ENCODE peak calls at places on chromosomes 13 and 19, in nine cellular contexts. One of them, this sample, is unnamed.

GRCh38 chr13:51806571-51806970 is 2.6 kb upstream of the DHRS12 start:
- DNase-seq in transverse colon: no peak
- DNase-seq in brain microvascular endothelial cell: peak; percentile 28
- DNase-seq in tibial nerve: no peak
- DNase-seq in adrenal gland: peak; percentile 52
- DNase-seq in DND-41: no peak
- DNase-seq in pancreas: peak; percentile 87
- DNase-seq in tibial artery: no peak
- DNase-seq in astrocyte: peak; percentile 33
- DNase-seq in this sample: no peak

GRCh38 chr13:97411894-97412460 is 22.0 kb upstream of the RAP2A start:
- DNase-seq in transverse colon: no peak
- DNase-seq in brain microvascular endothelial cell: no peak
- DNase-seq in tibial nerve: no peak
- DNase-seq in adrenal gland: no peak
- DNase-seq in DND-41: no peak
- DNase-seq in pancreas: no peak
- DNase-seq in tibial artery: no peak
- DNase-seq in astrocyte: no peak
- DNase-seq in this sample: no peak

GRCh38 chr19:30780456-30780855 is 408.3 kb downstream of the ZNF536 start:
- DNase-seq in transverse colon: no peak
- DNase-seq in brain microvascular endothelial cell: no peak
- DNase-seq in tibial nerve: no peak
- DNase-seq in adrenal gland: no peak
- DNase-seq in DND-41: no peak
- DNase-seq in pancreas: no peak
- DNase-seq in tibial artery: no peak
- DNase-seq in astrocyte: no peak
- DNase-seq in this sample: no peak

GRCh38 chr13:108533842-108534241 is 95.6 kb upstream of the MYO16 start:
- DNase-seq in transverse colon: no peak
- DNase-seq in brain microvascular endothelial cell: no peak
- DNase-seq in tibial nerve: no peak
- DNase-seq in adrenal gland: no peak
- DNase-seq in DND-41: no peak
- DNase-seq in pancreas: no peak
- DNase-seq in tibial artery: no peak
- DNase-seq in astrocyte: no peak
- DNase-seq in this sample: no peak

GRCh38 chr13:24340608-24340955 is 31.2 kb downstream of the C1QTNF9 start:
- DNase-seq in transverse colon: no peak
- DNase-seq in brain microvascular endothelial cell: no peak
- DNase-seq in tibial nerve: no peak
- DNase-seq in adrenal gland: no peak
- DNase-seq in DND-41: no peak
- DNase-seq in pancreas: no peak
- DNase-seq in tibial artery: peak; percentile 44
- DNase-seq in astrocyte: no peak
- DNase-seq in this sample: no peak

GRCh38 chr13:66933994-66934393 is 296.1 kb downstream of the PCDH9 start:
- DNase-seq in transverse colon: no peak
- DNase-seq in brain microvascular endothelial cell: peak; percentile 86
- DNase-seq in tibial nerve: no peak
- DNase-seq in adrenal gland: no peak
- DNase-seq in DND-41: no peak
- DNase-seq in pancreas: no peak
- DNase-seq in tibial artery: no peak
- DNase-seq in astrocyte: peak; percentile 93
- DNase-seq in this sample: no peak

GRCh38 chr13:106417467-106418110 is 117.9 kb downstream of the EFNB2 start:
- DNase-seq in transverse colon: no peak
- DNase-seq in brain microvascular endothelial cell: no peak
- DNase-seq in tibial nerve: no peak
- DNase-seq in adrenal gland: no peak
- DNase-seq in DND-41: no peak
- DNase-seq in pancreas: no peak
- DNase-seq in tibial artery: no peak
- DNase-seq in astrocyte: no peak
- DNase-seq in this sample: no peak

GRCh38 chr19:57850553-57851017 is 926 bp downstream of the ZNF587 start:
- DNase-seq in transverse colon: peak; percentile 75
- DNase-seq in brain microvascular endothelial cell: peak; percentile 23
- DNase-seq in tibial nerve: no peak
- DNase-seq in adrenal gland: no peak
- DNase-seq in DND-41: peak; percentile 16
- DNase-seq in pancreas: no peak
- DNase-seq in tibial artery: no peak
- DNase-seq in astrocyte: peak; percentile 76
- DNase-seq in this sample: no peak

GRCh38 chr13:43058318-43058674 is 34.9 kb downstream of the DNAJC15 start:
- DNase-seq in transverse colon: peak; percentile 60
- DNase-seq in brain microvascular endothelial cell: peak; percentile 81
- DNase-seq in tibial nerve: no peak
- DNase-seq in adrenal gland: peak; percentile 43
- DNase-seq in DND-41: no peak
- DNase-seq in pancreas: no peak
- DNase-seq in tibial artery: no peak
- DNase-seq in astrocyte: peak; percentile 59
- DNase-seq in this sample: no peak

GRCh38 chr19:42363614-42364346 is 26.3 kb downstream of the CNFN start:
- DNase-seq in transverse colon: no peak
- DNase-seq in brain microvascular endothelial cell: no peak
- DNase-seq in tibial nerve: no peak
- DNase-seq in adrenal gland: no peak
- DNase-seq in DND-41: no peak
- DNase-seq in pancreas: no peak
- DNase-seq in tibial artery: no peak
- DNase-seq in astrocyte: no peak
- DNase-seq in this sample: no peak

GRCh38 chr13:107650081-107650701 is 565.1 kb downstream of the LIG4 start:
- DNase-seq in transverse colon: peak; percentile 13
- DNase-seq in brain microvascular endothelial cell: peak; percentile 49
- DNase-seq in tibial nerve: peak; percentile 15
- DNase-seq in adrenal gland: peak; percentile 52
- DNase-seq in DND-41: peak; percentile 9
- DNase-seq in pancreas: peak; percentile 8
- DNase-seq in tibial artery: no peak
- DNase-seq in astrocyte: peak; percentile 25
- DNase-seq in this sample: peak; percentile 54

GRCh38 chr19:41909706-41910105 is 18.5 kb downstream of the ERFL start:
- DNase-seq in transverse colon: no peak
- DNase-seq in brain microvascular endothelial cell: no peak
- DNase-seq in tibial nerve: no peak
- DNase-seq in adrenal gland: no peak
- DNase-seq in DND-41: no peak
- DNase-seq in pancreas: no peak
- DNase-seq in tibial artery: no peak
- DNase-seq in astrocyte: no peak
- DNase-seq in this sample: no peak

GRCh38 chr13:85266771-85267170 is 532.4 kb downstream of the SLITRK6 start:
- DNase-seq in transverse colon: no peak
- DNase-seq in brain microvascular endothelial cell: peak; percentile 11
- DNase-seq in tibial nerve: no peak
- DNase-seq in adrenal gland: no peak
- DNase-seq in DND-41: no peak
- DNase-seq in pancreas: no peak
- DNase-seq in tibial artery: no peak
- DNase-seq in astrocyte: no peak
- DNase-seq in this sample: no peak

GRCh38 chr19:13018037-13018914 is 23.0 kb downstream of the NFIX start:
- DNase-seq in transverse colon: peak; percentile 57
- DNase-seq in brain microvascular endothelial cell: no peak
- DNase-seq in tibial nerve: no peak
- DNase-seq in adrenal gland: peak; percentile 74
- DNase-seq in DND-41: no peak
- DNase-seq in pancreas: no peak
- DNase-seq in tibial artery: no peak
- DNase-seq in astrocyte: peak; percentile 72
- DNase-seq in this sample: no peak

GRCh38 chr13:113588394-113589111 is 4.0 kb downstream of the TFDP1 start:
- DNase-seq in transverse colon: no peak
- DNase-seq in brain microvascular endothelial cell: no peak
- DNase-seq in tibial nerve: no peak
- DNase-seq in adrenal gland: peak; percentile 6
- DNase-seq in DND-41: peak; percentile 4
- DNase-seq in pancreas: no peak
- DNase-seq in tibial artery: no peak
- DNase-seq in astrocyte: no peak
- DNase-seq in this sample: no peak

GRCh38 chr19:4379383-4380253 is 20.7 kb downstream of the SH3GL1 start:
- DNase-seq in transverse colon: no peak
- DNase-seq in brain microvascular endothelial cell: no peak
- DNase-seq in tibial nerve: no peak
- DNase-seq in adrenal gland: peak; percentile 84
- DNase-seq in DND-41: no peak
- DNase-seq in pancreas: peak; percentile 91
- DNase-seq in tibial artery: peak; percentile 55
- DNase-seq in astrocyte: peak; percentile 69
- DNase-seq in this sample: no peak

GRCh38 chr13:40161008-40161694 is 505.3 kb downstream of the FOXO1 start:
- DNase-seq in transverse colon: no peak
- DNase-seq in brain microvascular endothelial cell: peak; percentile 54
- DNase-seq in tibial nerve: no peak
- DNase-seq in adrenal gland: no peak
- DNase-seq in DND-41: no peak
- DNase-seq in pancreas: no peak
- DNase-seq in tibial artery: no peak
- DNase-seq in astrocyte: no peak
- DNase-seq in this sample: no peak

DNA sequence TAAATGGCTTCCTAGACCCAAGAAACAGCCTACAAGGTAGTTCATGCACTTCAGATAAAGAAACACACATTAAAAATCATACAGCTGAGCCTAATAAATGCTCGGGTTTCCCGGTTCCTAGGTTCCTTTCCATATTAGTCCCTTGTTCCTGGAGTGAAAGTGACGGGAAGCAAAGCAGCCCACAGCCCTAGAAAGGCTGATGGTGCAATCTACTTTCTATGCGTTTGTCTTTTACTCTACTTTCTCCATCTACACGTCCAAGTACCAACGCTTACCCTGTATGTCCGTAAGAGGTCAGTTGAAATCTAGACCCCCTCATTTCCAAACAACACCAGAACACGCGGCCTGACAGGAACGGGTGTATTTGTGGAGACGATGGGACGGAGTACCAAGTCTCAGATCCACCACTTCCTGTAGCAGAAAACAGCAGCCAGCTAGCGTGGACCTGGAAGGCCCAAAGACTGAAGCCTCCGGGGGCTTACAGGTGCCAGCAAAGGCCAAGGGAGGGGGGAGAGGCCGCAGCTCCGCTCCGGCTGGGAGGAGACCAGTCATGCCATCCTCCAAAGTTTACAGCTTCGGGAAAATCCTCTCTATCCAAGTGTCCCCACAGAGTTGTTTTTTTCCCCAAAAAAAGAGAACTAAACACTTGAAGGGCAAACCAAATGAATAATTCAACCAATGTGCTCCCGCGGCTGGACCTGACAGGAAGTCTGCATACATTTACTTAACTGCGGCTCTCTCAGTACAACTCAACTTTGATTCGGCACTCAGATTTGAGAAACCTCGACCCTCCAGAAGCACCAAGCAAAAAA is 34.1 kb downstream of the STK24 start:
- DNase-seq in transverse colon: no peak
- DNase-seq in brain microvascular endothelial cell: no peak
- DNase-seq in tibial nerve: no peak
- DNase-seq in adrenal gland: no peak
- DNase-seq in DND-41: no peak
- DNase-seq in pancreas: no peak
- DNase-seq in tibial artery: peak; percentile 64
- DNase-seq in astrocyte: no peak
- DNase-seq in this sample: no peak
- H3K27ac ChIP-seq in transverse colon: peak overlapping the region; percentile 59
- H3K27ac ChIP-seq in brain microvascular endothelial cell: no peak overlapping the region
- H3K27ac ChIP-seq in tibial nerve: peak overlapping the region; percentile 40
- H3K27ac ChIP-seq in adrenal gland: no peak overlapping the region
- H3K27ac ChIP-seq in DND-41: no peak overlapping the region
- H3K27ac ChIP-seq in pancreas: peak overlapping the region; percentile 11
- H3K27ac ChIP-seq in tibial artery: no peak overlapping the region
- H3K27ac ChIP-seq in astrocyte: no peak overlapping the region
- H3K27ac ChIP-seq in this sample: no peak overlapping the region

GRCh38 chr19:50969413-50969760 is at the start of gene KLK6:
- DNase-seq in transverse colon: no peak
- DNase-seq in brain microvascular endothelial cell: no peak
- DNase-seq in tibial nerve: no peak
- DNase-seq in adrenal gland: no peak
- DNase-seq in DND-41: no peak
- DNase-seq in pancreas: no peak
- DNase-seq in tibial artery: no peak
- DNase-seq in astrocyte: no peak
- DNase-seq in this sample: peak; percentile 85
- TF ChIP-seq CTCF in transverse colon: no peak
- TF ChIP-seq CTCF in brain microvascular endothelial cell: no peak
- TF ChIP-seq CTCF in tibial nerve: no peak
- TF ChIP-seq CTCF in adrenal gland: no peak
- TF ChIP-seq CTCF in DND-41: no peak
- TF ChIP-seq CTCF in pancreas: no peak
- TF ChIP-seq CTCF in tibial artery: no peak
- TF ChIP-seq CTCF in astrocyte: no peak
- TF ChIP-seq CTCF in this sample: no peak

DNA sequence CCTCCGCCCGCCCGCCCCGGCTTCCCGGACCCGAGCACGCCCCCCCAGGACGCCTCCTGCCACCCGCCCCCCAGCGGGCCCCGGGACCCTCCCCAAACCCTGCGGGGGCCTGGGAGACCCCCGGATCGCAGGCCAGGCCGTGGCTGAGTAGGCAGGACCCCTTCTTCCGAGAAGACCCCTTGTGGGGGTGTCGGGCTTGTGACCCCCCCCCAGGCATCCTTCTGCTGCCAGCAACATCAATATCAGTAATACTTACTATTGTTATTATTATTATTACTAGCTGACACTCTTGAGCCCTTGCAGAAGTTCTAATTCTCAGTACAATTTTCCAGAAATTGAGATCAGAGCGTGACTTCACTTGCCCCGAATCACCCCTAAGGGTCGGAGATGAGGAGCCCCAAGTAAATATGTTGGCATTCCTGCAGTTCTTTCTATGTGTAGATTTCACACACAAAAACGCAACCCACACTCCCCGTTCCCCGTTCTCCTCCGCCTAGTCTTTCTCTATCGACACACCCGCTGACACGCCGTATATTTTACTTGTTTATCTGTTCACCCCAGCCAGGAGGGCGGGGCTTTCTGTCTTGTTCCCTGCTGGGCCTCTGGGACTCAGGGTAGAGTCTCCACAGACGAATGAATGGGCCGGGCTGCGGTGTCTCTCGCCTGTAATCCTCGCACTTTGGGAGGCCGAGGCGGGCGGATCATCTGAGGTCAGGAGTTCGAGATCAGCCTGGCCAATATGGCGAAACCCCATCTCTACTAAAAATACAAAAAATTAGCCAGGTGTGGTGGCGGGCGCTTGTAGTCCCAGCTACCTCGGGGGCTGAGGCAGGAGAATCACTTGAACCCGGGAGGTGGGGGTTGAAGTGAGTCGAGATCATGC is 14.7 kb downstream of the TLE5 start:
- DNase-seq in transverse colon: peak; percentile 92
- DNase-seq in brain microvascular endothelial cell: peak; percentile 66
- DNase-seq in tibial nerve: peak; percentile 93
- DNase-seq in adrenal gland: peak; percentile 94
- DNase-seq in DND-41: peak; percentile 71
- DNase-seq in pancreas: peak; percentile 71
- DNase-seq in tibial artery: peak; percentile 92
- DNase-seq in astrocyte: peak; percentile 43
- DNase-seq in this sample: no peak
- H3K27ac ChIP-seq in transverse colon: peak overlapping the region; percentile 86
- H3K27ac ChIP-seq in brain microvascular endothelial cell: no peak overlapping the region
- H3K27ac ChIP-seq in tibial nerve: peak overlapping the region; percentile 82
- H3K27ac ChIP-seq in adrenal gland: peak overlapping the region; percentile 23
- H3K27ac ChIP-seq in DND-41: peak overlapping the region; percentile 64
- H3K27ac ChIP-seq in pancreas: peak overlapping the region; percentile 68
- H3K27ac ChIP-seq in tibial artery: peak overlapping the region; percentile 67
- H3K27ac ChIP-seq in astrocyte: no peak overlapping the region
- H3K27ac ChIP-seq in this sample: no peak overlapping the region

GRCh38 chr13:46614582-46614981 is 61.6 kb downstream of the LRCH1 start:
- DNase-seq in transverse colon: no peak
- DNase-seq in brain microvascular endothelial cell: peak; percentile 66
- DNase-seq in tibial nerve: no peak
- DNase-seq in adrenal gland: no peak
- DNase-seq in DND-41: no peak
- DNase-seq in pancreas: no peak
- DNase-seq in tibial artery: no peak
- DNase-seq in astrocyte: peak; percentile 58
- DNase-seq in this sample: no peak
- TF ChIP-seq CTCF in transverse colon: no peak
- TF ChIP-seq CTCF in brain microvascular endothelial cell: peak; percentile 58
- TF ChIP-seq CTCF in tibial nerve: no peak
- TF ChIP-seq CTCF in adrenal gland: no peak
- TF ChIP-seq CTCF in DND-41: no peak
- TF ChIP-seq CTCF in pancreas: no peak
- TF ChIP-seq CTCF in tibial artery: no peak
- TF ChIP-seq CTCF in astrocyte: no peak
- TF ChIP-seq CTCF in this sample: no peak